ENCODE peak calls at places on chromosomes 4 and X, in ten cellular contexts. One of them, this sample, is unnamed.

GRCh38 chrX:102712967-102713677 is 874 bp downstream of the GPRASP2 start:
- DNase-seq in Jurkat, Clone E6-1: no peak
- DNase-seq in EH: peak; percentile 53
- DNase-seq in NCI-H2081: peak; percentile 34
- DNase-seq in RKO: no peak
- DNase-seq in prostate gland: peak; percentile 60
- DNase-seq in effector CD4-positive, alpha-beta T cell: no peak
- DNase-seq in sigmoid colon: peak; percentile 88
- DNase-seq in posterior cingulate gyrus: peak; percentile 37
- DNase-seq in stomach: peak; percentile 42
- DNase-seq in this sample: peak; percentile 66

GRCh38 chr4:78222575-78223186 is 165.6 kb downstream of the FRAS1 start:
- DNase-seq in posterior cingulate gyrus: no peak
- DNase-seq in NCI-H2081: peak; percentile 72
- DNase-seq in RKO: no peak
- DNase-seq in Jurkat, Clone E6-1: peak; percentile 76
- DNase-seq in prostate gland: no peak
- DNase-seq in stomach: no peak
- DNase-seq in EH: no peak
- DNase-seq in effector CD4-positive, alpha-beta T cell: no peak
- DNase-seq in sigmoid colon: no peak
- DNase-seq in this sample: no peak

GRCh38 chrX:2848806-2849420 is 20.2 kb downstream of the GYG2 start:
- DNase-seq in EH: peak; percentile 77
- DNase-seq in RKO: no peak
- DNase-seq in stomach: no peak
- DNase-seq in sigmoid colon: no peak
- DNase-seq in NCI-H2081: no peak
- DNase-seq in effector CD4-positive, alpha-beta T cell: no peak
- DNase-seq in posterior cingulate gyrus: no peak
- DNase-seq in Jurkat, Clone E6-1: no peak
- DNase-seq in prostate gland: no peak
- DNase-seq in this sample: peak; percentile 80

GRCh38 chr4:12555011-12555410 is 929.1 kb downstream of the RAB28 start:
- DNase-seq in EH: no peak
- DNase-seq in effector CD4-positive, alpha-beta T cell: no peak
- DNase-seq in NCI-H2081: no peak
- DNase-seq in RKO: no peak
- DNase-seq in sigmoid colon: no peak
- DNase-seq in stomach: no peak
- DNase-seq in prostate gland: no peak
- DNase-seq in Jurkat, Clone E6-1: no peak
- DNase-seq in posterior cingulate gyrus: no peak
- DNase-seq in this sample: no peak

GRCh38 chrX:80174925-80175574 is 160.5 kb downstream of the TBX22 start:
- DNase-seq in posterior cingulate gyrus: no peak
- DNase-seq in EH: no peak
- DNase-seq in sigmoid colon: peak; percentile 60
- DNase-seq in Jurkat, Clone E6-1: no peak
- DNase-seq in stomach: peak; percentile 43
- DNase-seq in RKO: no peak
- DNase-seq in prostate gland: no peak
- DNase-seq in effector CD4-positive, alpha-beta T cell: no peak
- DNase-seq in NCI-H2081: no peak
- DNase-seq in this sample: no peak

GRCh38 chr4:145882594-145882993 is 56.0 kb downstream of the ZNF827 start:
- DNase-seq in NCI-H2081: no peak
- DNase-seq in prostate gland: no peak
- DNase-seq in posterior cingulate gyrus: peak; percentile 71
- DNase-seq in Jurkat, Clone E6-1: no peak
- DNase-seq in stomach: no peak
- DNase-seq in EH: no peak
- DNase-seq in RKO: no peak
- DNase-seq in sigmoid colon: no peak
- DNase-seq in effector CD4-positive, alpha-beta T cell: no peak
- DNase-seq in this sample: no peak

GRCh38 chr4:44738615-44739014 is 12.3 kb upstream of the GNPDA2 start:
- DNase-seq in effector CD4-positive, alpha-beta T cell: no peak
- DNase-seq in sigmoid colon: no peak
- DNase-seq in posterior cingulate gyrus: no peak
- DNase-seq in prostate gland: no peak
- DNase-seq in stomach: no peak
- DNase-seq in EH: peak; percentile 11
- DNase-seq in NCI-H2081: no peak
- DNase-seq in RKO: peak; percentile 61
- DNase-seq in Jurkat, Clone E6-1: peak; percentile 6
- DNase-seq in this sample: peak; percentile 22

GRCh38 chr4:8267077-8267476 is 2.5 kb upstream of the HTRA3 start:
- DNase-seq in RKO: peak; percentile 34
- DNase-seq in Jurkat, Clone E6-1: peak; percentile 14
- DNase-seq in prostate gland: peak; percentile 60
- DNase-seq in EH: peak; percentile 61
- DNase-seq in NCI-H2081: no peak
- DNase-seq in effector CD4-positive, alpha-beta T cell: no peak
- DNase-seq in posterior cingulate gyrus: no peak
- DNase-seq in stomach: peak; percentile 85
- DNase-seq in sigmoid colon: peak; percentile 90
- DNase-seq in this sample: peak; percentile 59

GRCh38 chr4:86233681-86234080 is 126.2 kb downstream of the MAPK10 start:
- DNase-seq in sigmoid colon: no peak
- DNase-seq in stomach: no peak
- DNase-seq in effector CD4-positive, alpha-beta T cell: no peak
- DNase-seq in RKO: no peak
- DNase-seq in Jurkat, Clone E6-1: no peak
- DNase-seq in prostate gland: no peak
- DNase-seq in NCI-H2081: no peak
- DNase-seq in EH: peak; percentile 81
- DNase-seq in posterior cingulate gyrus: no peak
- DNase-seq in this sample: no peak

GRCh38 chrX:42093756-42094155 is 170.4 kb upstream of the CASK start:
- DNase-seq in stomach: no peak
- DNase-seq in prostate gland: no peak
- DNase-seq in Jurkat, Clone E6-1: no peak
- DNase-seq in NCI-H2081: no peak
- DNase-seq in RKO: no peak
- DNase-seq in posterior cingulate gyrus: no peak
- DNase-seq in effector CD4-positive, alpha-beta T cell: no peak
- DNase-seq in sigmoid colon: no peak
- DNase-seq in EH: peak; percentile 36
- DNase-seq in this sample: no peak

GRCh38 chrX:40006025-40007017 is 91.4 kb downstream of the BCOR start:
- DNase-seq in prostate gland: no peak
- DNase-seq in Jurkat, Clone E6-1: no peak
- DNase-seq in stomach: peak; percentile 71
- DNase-seq in EH: peak; percentile 16
- DNase-seq in NCI-H2081: no peak
- DNase-seq in effector CD4-positive, alpha-beta T cell: no peak
- DNase-seq in RKO: no peak
- DNase-seq in sigmoid colon: no peak
- DNase-seq in posterior cingulate gyrus: no peak
- DNase-seq in this sample: peak; percentile 21

GRCh38 chr4:125432078-125432477 is 117.3 kb downstream of the FAT4 start:
- DNase-seq in posterior cingulate gyrus: no peak
- DNase-seq in sigmoid colon: no peak
- DNase-seq in NCI-H2081: no peak
- DNase-seq in stomach: no peak
- DNase-seq in EH: peak; percentile 35
- DNase-seq in prostate gland: no peak
- DNase-seq in RKO: peak; percentile 0
- DNase-seq in Jurkat, Clone E6-1: no peak
- DNase-seq in effector CD4-positive, alpha-beta T cell: no peak
- DNase-seq in this sample: no peak

GRCh38 chr4:5050520-5050955 is 742 bp upstream of the STK32B start:
- DNase-seq in RKO: peak; percentile 66
- DNase-seq in stomach: peak; percentile 77
- DNase-seq in prostate gland: peak; percentile 43
- DNase-seq in Jurkat, Clone E6-1: no peak
- DNase-seq in EH: peak; percentile 88
- DNase-seq in posterior cingulate gyrus: peak; percentile 84
- DNase-seq in NCI-H2081: peak; percentile 11
- DNase-seq in sigmoid colon: peak; percentile 87
- DNase-seq in effector CD4-positive, alpha-beta T cell: no peak
- DNase-seq in this sample: peak; percentile 81

GRCh38 chr4:113878718-113879117 is 100.7 kb downstream of the ARSJ start:
- DNase-seq in effector CD4-positive, alpha-beta T cell: no peak
- DNase-seq in sigmoid colon: no peak
- DNase-seq in RKO: peak; percentile 49
- DNase-seq in EH: peak; percentile 33
- DNase-seq in Jurkat, Clone E6-1: no peak
- DNase-seq in stomach: no peak
- DNase-seq in NCI-H2081: no peak
- DNase-seq in posterior cingulate gyrus: no peak
- DNase-seq in prostate gland: no peak
- DNase-seq in this sample: no peak